ENCODE peak calls at places on chromosomes 4 and X, in four cellular contexts. D is IMR-90, W is mesenchymal stem cell, U is neuronal stem cell. K is an unnamed sample.

GRCh38 chr4:8348071-8348470 is 78.5 kb downstream of the HTRA3 start:
- DNase-seq in D (no peak), W (no peak), U (no peak), K (no peak)

GRCh38 chr4:128060130-128060619 is 937 bp upstream of the LARP1B start:
- DNase-seq in W (no peak), D (peak; percentile 6), U (no peak), K (no peak)

GRCh38 chr4:108072300-108072699 is 82.6 kb downstream of the HADH start:
- DNase-seq in D (no peak), W (no peak), U (no peak), K (no peak)

GRCh38 chrX:118682258-118683014 is 45.0 kb upstream of the IL13RA1 start:
- DNase-seq in W (no peak), D (no peak), U (no peak), K (no peak)

GRCh38 chr4:140156529-140157171 is 2.7 kb upstream of the MAML3 start:
- DNase-seq in W (no peak), D (no peak), U (no peak), K (no peak)

GRCh38 chrX:77451041-77451440 is 3.9 kb downstream of the FGF16 start:
- DNase-seq in U (no peak), D (peak; percentile 52), W (peak; percentile 19), K (no peak)

GRCh38 chr4:76830612-76831474 is 67.1 kb downstream of the SOWAHB start:
- DNase-seq in W (peak; percentile 97), U (peak; percentile 20), D (peak; percentile 92), K (no peak)

GRCh38 chrX:115894087-115894486 is 276.5 kb upstream of the AGTR2 start:
- DNase-seq in U (no peak), D (peak; percentile 33), W (no peak), K (peak; percentile 31)

GRCh38 chr4:148196168-148196567 is 246.0 kb downstream of the NR3C2 start:
- DNase-seq in W (no peak), U (no peak), D (no peak), K (no peak)

GRCh38 chr4:27381806-27382205 is 521.2 kb downstream of the STIM2 start:
- DNase-seq in D (no peak), W (no peak), U (no peak), K (no peak)

GRCh38 chr4:96603635-96604034 is 763.7 kb downstream of the PDHA2 start:
- DNase-seq in U (no peak), W (no peak), D (no peak), K (no peak)

GRCh38 chr4:165461176-165461835 is 82.5 kb downstream of the CPE start:
- DNase-seq in W (peak; percentile 71), D (peak; percentile 75), U (no peak), K (no peak)

GRCh38 chrX:68731254-68731653 is 83.8 kb downstream of the STARD8 start:
- DNase-seq in D (no peak), W (no peak), U (no peak), K (no peak)

GRCh38 chrX:129932137-129932791 is 26.3 kb downstream of the UTP14A start:
- DNase-seq in U (peak; percentile 74), W (peak; percentile 84), D (peak; percentile 81), K (peak; percentile 86)

GRCh38 chr4:81021526-81021944 is 9.0 kb upstream of the BMP3 start:
- DNase-seq in D (no peak), U (no peak), W (no peak), K (no peak)

GRCh38 chr4:57131849-57132745 is 21.9 kb upstream of the IGFBP7 start:
- DNase-seq in U (no peak), D (peak; percentile 24), W (no peak), K (no peak)

GRCh38 chr4:13580018-13580417 is 35.7 kb upstream of the NKX3-2 start:
- DNase-seq in U (no peak), D (no peak), W (no peak), K (no peak)

GRCh38 chrX:147912093-147912801 is 528 bp downstream of the FMR1 start:
- DNase-seq in U (peak; percentile 12), D (peak; percentile 31), W (peak; percentile 60), K (no peak)

GRCh38 chr4:168028568-168028967 is 63.8 kb upstream of the ANXA10 start:
- DNase-seq in D (peak; percentile 11), W (no peak), U (no peak), K (no peak)

GRCh38 chr4:76747613-76748012 is 150.3 kb downstream of the SOWAHB start:
- DNase-seq in W (no peak), U (no peak), D (peak; percentile 51), K (no peak)

GRCh38 chr4:127249767-127250108 is 383.0 kb upstream of the INTU start:
- DNase-seq in W (no peak), D (no peak), U (no peak), K (no peak)

GRCh38 chr4:68433582-68433981 is 13.7 kb upstream of the TMPRSS11E start:
- DNase-seq in U (no peak), W (no peak), D (no peak), K (no peak)

GRCh38 chr4:80208606-80209005 is 11.3 kb downstream of the PRDM8 start:
- DNase-seq in D (peak; percentile 35), U (no peak), W (no peak), K (no peak)

GRCh38 chrX:150582338-150582948 is 14.0 kb downstream of the MTM1 start:
- DNase-seq in W (no peak), U (no peak), D (no peak), K (no peak)

GRCh38 chr4:1490011-1490905 is 84.0 kb upstream of the NKX1-1 start:
- DNase-seq in W (no peak), D (no peak), U (no peak), K (no peak)

GRCh38 chr4:145619639-145619996 is 433 bp downstream of the MMAA start:
- DNase-seq in W (peak; percentile 66), D (peak; percentile 57), U (no peak), K (no peak)

GRCh38 chrX:101550825-101551767 is 749 bp downstream of the ARMCX1 start:
- DNase-seq in W (peak; percentile 66), D (peak; percentile 20), U (peak; percentile 32), K (peak; percentile 41)

GRCh38 chrX:103954259-103954658 is 8.2 kb upstream of the TMSB15B start:
- DNase-seq in W (no peak), U (no peak), D (no peak), K (no peak)

GRCh38 chr4:112604590-112604989 is 32.1 kb downstream of the ZGRF1 start:
- DNase-seq in D (peak; percentile 65), U (peak; percentile 38), W (peak; percentile 68), K (no peak)

GRCh38 chrX:152197425-152197824 is 59.0 kb upstream of the MAGEA10 start:
- DNase-seq in U (no peak), W (no peak), D (no peak), K (no peak)

GRCh38 chr4:4614925-4615678 is 73.3 kb upstream of the STX18 start:
- DNase-seq in D (peak; percentile 66), W (peak; percentile 25), U (no peak), K (no peak)
- H3K14ac ChIP-seq in D (peak overlapping the region; percentile 72), W (no peak overlapping the region), U (no peak overlapping the region), K (no peak overlapping the region)

GRCh38 chrX:50765986-50766385 is 48.0 kb downstream of the SHROOM4 start:
- DNase-seq in W (no peak), U (no peak), D (no peak), K (no peak)

GRCh38 chrX:50768801-50769200 is 45.2 kb downstream of the SHROOM4 start:
- DNase-seq in W (no peak), U (no peak), D (no peak), K (no peak)

GRCh38 chrX:50770702-50771101 is 43.3 kb downstream of the SHROOM4 start:
- DNase-seq in U (no peak), D (no peak), W (no peak), K (no peak)

DNA sequence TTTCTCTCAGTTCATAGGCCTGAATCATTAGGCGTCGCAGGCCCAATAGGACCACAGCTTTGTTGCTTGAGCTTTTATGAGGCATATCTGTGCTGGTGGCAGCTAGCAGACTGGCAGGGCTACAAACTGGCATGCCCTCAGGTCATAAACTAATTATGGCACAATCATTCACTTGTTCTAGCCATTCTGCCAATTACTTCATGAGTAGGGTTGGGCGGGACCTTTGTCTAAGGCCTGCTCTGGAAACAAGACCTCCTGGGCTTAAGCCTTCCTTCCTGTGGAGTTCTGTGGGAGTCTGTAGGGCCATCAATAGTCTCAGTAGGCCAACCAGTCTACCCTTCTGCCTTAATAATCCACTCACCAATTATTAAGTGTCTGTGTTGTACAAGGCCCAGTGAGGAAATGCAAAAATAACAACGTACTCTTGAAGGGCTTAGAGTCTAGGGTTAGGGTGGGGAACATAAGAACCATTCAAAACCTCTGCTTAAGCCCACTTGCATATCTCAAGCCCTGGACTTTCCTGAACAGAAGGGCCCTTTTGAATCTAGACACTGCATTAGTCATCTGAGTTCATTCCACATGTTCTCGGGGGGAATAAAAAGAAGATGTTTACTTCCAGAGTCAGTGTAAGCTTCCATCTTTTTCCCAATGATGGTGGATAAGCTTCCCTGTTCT is 44.5 kb downstream of the SHROOM4 start:
- DNase-seq in U (no peak), D (no peak), W (no peak), K (no peak)
- H3K14ac ChIP-seq in U (no peak overlapping the region), D (no peak overlapping the region), W (no peak overlapping the region), K (no peak overlapping the region)

DNA sequence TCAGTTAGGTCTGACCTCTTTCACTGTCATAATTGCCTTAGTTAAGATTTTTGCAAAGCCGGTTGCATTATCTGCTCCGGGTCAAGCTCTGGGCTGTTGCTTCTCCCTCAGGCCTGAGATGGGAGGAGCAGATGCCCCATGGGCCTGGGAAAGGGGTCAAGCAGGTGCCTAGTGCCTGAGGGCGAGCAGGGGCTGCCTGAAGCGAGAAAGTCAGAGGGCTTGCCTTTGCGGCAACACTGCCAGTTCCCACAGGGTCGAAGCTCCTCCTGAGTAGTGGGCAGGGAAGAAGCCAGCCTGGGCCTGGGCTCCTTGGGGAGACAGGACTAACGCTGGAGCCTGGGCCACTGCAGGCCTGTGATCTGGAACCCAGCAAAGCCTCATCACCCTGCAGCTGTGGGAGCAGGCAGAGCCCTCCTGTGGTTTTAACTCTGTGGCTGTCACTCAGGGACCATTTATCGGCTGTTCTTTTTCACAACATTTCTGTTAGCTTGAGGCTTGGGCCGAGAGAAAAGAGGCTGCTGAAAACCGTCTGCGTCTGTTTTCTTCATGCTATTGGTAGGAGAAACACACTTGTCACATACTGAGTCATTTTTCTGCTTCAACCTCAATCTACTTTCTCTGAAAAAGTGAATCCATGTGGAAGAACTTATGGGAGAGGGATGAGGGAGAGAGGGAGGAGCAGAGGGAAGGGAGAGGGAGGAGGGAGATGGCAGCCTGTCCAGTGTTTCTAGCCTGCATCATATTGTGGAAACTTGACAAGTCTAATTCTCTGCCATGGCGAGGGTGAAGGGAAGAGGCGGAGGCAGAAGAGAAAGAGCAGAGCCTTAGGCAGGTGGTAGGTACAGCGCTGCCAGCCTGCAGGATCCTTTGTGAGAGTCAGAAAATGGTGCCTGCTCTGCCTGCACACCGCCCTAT is 68.4 kb downstream of the RHOH start:
- DNase-seq in U (no peak), D (no peak), W (peak; percentile 74), K (no peak)
- H3K14ac ChIP-seq in U (peak overlapping the region; percentile 49), D (no peak overlapping the region), W (no peak overlapping the region), K (no peak overlapping the region)

DNA sequence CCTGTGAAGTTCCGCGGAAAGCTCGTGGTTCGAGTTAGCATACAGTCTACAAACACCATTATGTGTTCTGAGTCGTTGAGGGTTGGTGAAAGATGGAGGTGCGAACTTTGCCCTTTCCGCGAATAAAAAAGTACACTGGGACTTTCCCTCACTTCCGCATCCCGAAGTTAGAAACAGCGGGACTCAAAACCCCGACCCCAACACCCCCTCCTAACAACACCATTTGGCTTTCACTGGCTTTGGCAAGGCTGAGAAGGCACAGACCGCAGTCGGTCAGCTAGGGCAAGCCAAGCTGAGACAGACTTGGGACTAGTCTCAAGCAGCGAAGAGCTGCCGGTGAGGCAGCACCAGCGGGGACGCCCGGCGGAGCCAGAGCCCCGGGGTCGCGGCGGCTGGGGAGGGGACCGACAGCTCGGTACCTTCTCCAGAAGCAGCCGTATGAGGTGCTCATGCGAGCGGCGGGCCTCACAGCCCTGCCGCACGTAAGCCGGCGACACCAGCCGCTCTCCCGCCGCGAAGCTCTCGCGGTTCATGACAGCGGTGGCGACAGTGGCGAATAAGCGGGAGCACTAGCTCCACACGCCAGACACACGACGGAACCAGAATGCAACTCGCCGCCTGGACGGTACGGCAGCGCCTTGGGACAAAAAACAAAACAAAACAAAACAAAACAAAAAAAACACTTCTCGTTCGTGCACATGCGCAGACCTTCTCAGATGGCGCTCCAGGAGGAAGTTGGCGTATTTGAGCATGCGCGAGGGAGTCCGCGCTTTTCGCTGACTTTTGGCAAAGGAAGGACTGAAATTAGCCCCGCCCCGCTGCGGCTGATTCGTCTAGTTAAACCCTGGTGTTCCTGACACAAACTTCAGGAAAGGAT is at the start of gene SEPSECS:
- DNase-seq in W (peak; percentile 98), D (peak; percentile 95), U (peak; percentile 95), K (peak; percentile 93)
- H3K14ac ChIP-seq in W (no peak within 1 kb of the TSS), D (peak within 1 kb of the TSS; percentile 86), U (no peak within 1 kb of the TSS), K (peak within 1 kb of the TSS; percentile 85)